ENCODE peak calls at places on chromosomes 5 and 9, in six cellular contexts. A is kidney tubule cell; C is immature natural killer cell; M is HuH-7; Q is GM19239; Z is stimulated activated CD8-positive, alpha-beta memory T cell treated with anti-CD3 and anti-CD28 coated beads, Interleukin-15, amount 100 ng/mL, for 1 hour. W is an unnamed sample.
A peak's percentile ranks its signal among the peaks of the same experiment; 100 is the strongest.

GRCh38 chr5:4233671-4234070 is 638.0 kb downstream of the IRX1 start:
- DNase-seq in Z (no peak), Q (no peak), M (no peak), C (no peak), A (no peak), W (no peak)

GRCh38 chr9:15889555-15889954 is 336.7 kb downstream of the CCDC171 start:
- DNase-seq in Z (no peak), M (no peak), Q (no peak), C (no peak), A (no peak), W (no peak)

GRCh38 chr5:93789173-93790070 is 48.0 kb upstream of the POU5F2 start:
- DNase-seq in C (no peak), Z (no peak), M (no peak), A (peak; percentile 44), Q (no peak), W (no peak)

GRCh38 chr9:28801144-28801799 is 1228.0 kb upstream of the C9orf72 start:
- DNase-seq in A (peak; percentile 82), Z (no peak), C (no peak), M (no peak), Q (no peak), W (no peak)

GRCh38 chr9:122056484-122056883 is 36.6 kb downstream of the TTLL11 start:
- DNase-seq in A (peak; percentile 27), Z (no peak), C (no peak), Q (no peak), M (peak; percentile 32), W (no peak)

GRCh38 chr9:128909859-128910258 is 10.9 kb upstream of the PHYHD1 start:
- DNase-seq in Z (no peak), A (no peak), M (no peak), Q (no peak), C (no peak), W (no peak)

GRCh38 chr9:75685059-75685458 is 205.4 kb upstream of the PCSK5 start:
- DNase-seq in C (no peak), M (no peak), Z (no peak), A (no peak), Q (no peak), W (no peak)

GRCh38 chr5:159309689-159310433 is 20.4 kb downstream of the IL12B start:
- DNase-seq in C (no peak), A (no peak), Q (no peak), M (no peak), Z (no peak), W (no peak)

GRCh38 chr5:137712268-137712667 is 23.6 kb downstream of the KLHL3 start:
- DNase-seq in Q (no peak), Z (no peak), A (no peak), C (no peak), M (no peak), W (no peak)

GRCh38 chr9:107243757-107244156 is 39.3 kb upstream of the RAD23B start:
- DNase-seq in C (no peak), Z (no peak), M (no peak), Q (no peak), A (peak; percentile 96), W (no peak)